ENCODE peak calls at places on chromosomes 7 and 10, in six cellular contexts. F, A, Z, J, B and N are unnamed samples.

GRCh38 chr7:5665106-5666025 is 116.1 kb downstream of the RNF216 start:
- DNase-seq in F (peak), B (peak), A (peak), J (peak), Z (peak), N (peak)

GRCh38 chr10:71075759-71076472 is 136.5 kb upstream of the UNC5B start:
- DNase-seq in J (peak), F (no peak), A (no peak), Z (no peak), B (no peak), N (no peak)

GRCh38 chr10:116278832-116279231 is 5.8 kb upstream of the GFRA1 start:
- DNase-seq in Z (no peak), B (no peak), A (no peak), F (no peak), J (no peak), N (no peak)

GRCh38 chr7:84040365-84040764 is 154.2 kb downstream of the SEMA3A start:
- DNase-seq in A (no peak), B (peak), F (no peak), J (no peak), Z (no peak), N (no peak)

GRCh38 chr10:79188154-79188763 is 119.5 kb downstream of the ZMIZ1 start:
- DNase-seq in A (peak), F (no peak), J (no peak), Z (no peak), B (peak), N (no peak)

GRCh38 chr10:103712146-103712545 is 143.2 kb downstream of the SH3PXD2A start:
- DNase-seq in A (no peak), J (no peak), Z (no peak), F (no peak), B (no peak), N (no peak)

GRCh38 chr7:130941322-130942210 is 207.6 kb upstream of the KLF14 start:
- DNase-seq in Z (no peak), B (peak), A (peak), J (no peak), F (no peak), N (no peak)

GRCh38 chr10:436911-437665 is 252.4 kb downstream of the DIP2C start:
- DNase-seq in Z (no peak), B (no peak), J (no peak), F (no peak), A (no peak), N (no peak)

GRCh38 chr10:21174670-21175495 is 277.8 kb upstream of the NEBL start:
- DNase-seq in A (no peak), B (no peak), Z (no peak), F (no peak), J (no peak), N (no peak)

GRCh38 chr7:34838329-34838728 is 180.3 kb downstream of the NPSR1 start:
- DNase-seq in A (no peak), F (no peak), J (no peak), Z (no peak), B (no peak), N (no peak)

GRCh38 chr10:117980216-117980615 is 66.5 kb downstream of the RAB11FIP2 start:
- DNase-seq in F (no peak), Z (no peak), A (no peak), J (no peak), B (no peak), N (no peak)

GRCh38 chr10:36280396-36280795 is 638.3 kb upstream of the FZD8 start:
- DNase-seq in J (no peak), Z (no peak), F (no peak), B (no peak), A (no peak), N (no peak)

GRCh38 chr10:69377936-69378335 is 38.8 kb downstream of the TACR2 start:
- DNase-seq in J (no peak), B (no peak), Z (no peak), A (no peak), F (no peak), N (no peak)

GRCh38 chr7:100099452-100099851 is 1.7 kb downstream of the MCM7 start:
- DNase-seq in Z (no peak), B (no peak), F (no peak), J (no peak), A (no peak), N (no peak)

DNA sequence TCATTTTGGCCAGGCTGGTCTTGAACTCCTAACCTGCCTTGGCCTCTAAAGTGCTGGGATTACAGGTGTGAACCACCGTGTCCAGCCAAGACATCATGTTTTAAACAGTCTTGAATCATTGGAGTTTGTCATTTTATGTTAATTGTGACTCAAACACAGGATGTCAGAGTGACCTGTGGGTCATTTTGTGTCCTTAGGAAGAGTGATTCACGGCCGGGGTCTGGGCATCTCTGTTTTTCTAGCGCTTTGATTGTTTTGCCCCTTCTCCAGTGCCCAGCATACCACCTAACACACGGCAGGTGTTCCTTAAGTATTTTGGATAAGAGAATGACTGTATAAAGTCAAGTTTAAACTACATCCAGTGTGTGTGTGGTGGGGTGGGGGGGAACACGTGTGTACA is 183.7 kb upstream of the KLF6 start:
- DNase-seq in Z (no peak), B (no peak), J (no peak), A (no peak), F (no peak), N (no peak)
- TF ChIP-seq POLR2AphosphoS5 in Z (no peak), B (no peak), J (no peak), A (no peak), F (no peak), N (no peak)

DNA sequence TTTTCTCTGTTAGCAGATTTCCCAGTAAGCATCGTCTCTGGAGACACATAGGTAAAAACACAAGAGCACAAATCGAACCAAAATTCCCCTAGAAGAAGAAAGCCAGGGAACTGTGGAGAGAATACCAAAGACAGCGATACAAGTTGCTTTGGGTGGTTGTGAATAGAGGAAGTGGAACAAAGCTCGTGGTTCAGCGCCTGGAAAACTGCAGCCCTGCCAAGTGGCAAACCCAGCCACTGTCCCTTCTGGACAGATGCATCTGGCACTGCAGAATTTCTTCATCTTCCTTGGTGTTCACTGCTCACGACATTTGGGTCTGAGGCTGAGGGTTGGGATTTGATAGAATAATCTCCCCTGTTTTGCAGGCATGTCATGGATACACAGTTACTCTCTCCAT is 733.8 kb downstream of the PARD3 start:
- DNase-seq in J (no peak), Z (no peak), F (no peak), A (no peak), B (no peak), N (no peak)
- TF ChIP-seq TAF1 in J (no peak), Z (no peak), F (no peak), A (no peak), B (no peak), N (no peak)

GRCh38 chr7:16754869-16755317 is 1.3 kb downstream of the TSPAN13 start:
- DNase-seq in A (no peak), J (no peak), Z (no peak), B (no peak), F (no peak), N (no peak)

GRCh38 chr7:16755397-16755796 is 1.8 kb downstream of the TSPAN13 start:
- DNase-seq in Z (no peak), B (no peak), A (no peak), F (no peak), J (no peak), N (no peak)

GRCh38 chr7:16758634-16759602 is 5.4 kb downstream of the TSPAN13 start:
- DNase-seq in F (no peak), J (no peak), B (no peak), A (no peak), Z (no peak), N (no peak)

GRCh38 chr7:16753932-16754571 is 497 bp downstream of the TSPAN13 start:
- DNase-seq in Z (no peak), J (peak), F (no peak), A (peak), B (peak), N (no peak)

DNA sequence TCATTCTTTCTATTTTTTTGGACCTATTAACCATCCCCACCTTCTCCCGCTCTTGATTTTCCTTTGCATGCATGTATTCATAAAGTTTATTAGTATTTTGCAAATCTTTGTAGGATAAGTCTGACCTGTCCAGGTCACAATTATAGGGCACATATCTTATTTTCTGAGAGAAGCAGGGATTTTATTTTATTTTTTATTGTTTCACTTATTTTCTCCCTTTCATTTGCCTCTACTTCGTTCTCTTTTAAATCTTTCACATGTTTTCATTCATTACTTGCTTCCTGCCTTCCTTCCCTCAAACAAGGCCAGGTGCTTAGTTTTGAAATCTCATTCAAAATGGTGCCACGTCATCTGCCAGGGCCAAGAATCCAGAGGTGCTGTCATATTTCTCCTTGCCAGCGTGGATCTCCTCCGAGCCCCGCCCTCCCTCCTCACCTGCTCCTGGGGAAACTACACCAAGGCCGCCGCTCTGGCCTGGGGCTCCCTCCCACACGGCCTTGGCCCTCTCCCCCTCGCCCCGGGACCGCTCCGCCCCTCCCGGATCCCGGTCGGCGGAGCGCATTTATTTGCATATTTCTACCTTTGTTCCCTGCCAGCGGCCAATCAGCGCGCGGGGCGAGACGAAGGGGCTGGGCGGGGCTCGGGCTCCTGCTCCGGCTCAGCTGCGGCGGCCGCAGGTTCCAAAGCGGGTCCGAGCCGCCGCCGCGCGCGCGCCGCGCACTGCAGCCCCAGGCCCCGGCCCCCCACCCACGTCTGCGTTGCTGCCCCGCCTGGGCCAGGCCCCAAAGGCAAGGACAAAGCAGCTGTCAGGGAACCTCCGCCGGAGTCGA is at the start of gene TSPAN13:
- DNase-seq in F (no peak), B (peak), A (peak), J (peak), Z (no peak), N (peak)
- TF ChIP-seq POLR2A in F (no peak), B (no peak), A (peak), J (peak), Z (no peak), N (no peak)

DNA sequence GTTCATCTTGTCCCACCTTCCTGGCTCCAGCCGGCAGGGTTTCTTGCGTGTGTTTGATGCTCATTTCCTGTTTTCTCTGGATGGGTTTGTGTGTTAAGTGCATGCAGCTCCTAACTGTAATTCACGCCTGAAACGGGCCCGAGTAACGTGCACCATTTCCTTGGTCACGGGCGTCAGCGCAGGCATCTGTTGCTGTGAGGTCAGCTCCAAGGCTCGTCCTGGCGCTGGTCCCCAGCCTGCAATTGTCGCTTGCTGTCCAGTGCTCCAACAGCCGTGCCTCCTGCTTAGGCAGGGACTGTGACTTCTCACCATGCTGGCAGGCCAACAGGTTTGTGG is 201.1 kb downstream of the GLRX3 start:
- DNase-seq in A (no peak), Z (no peak), J (no peak), F (no peak), B (no peak), N (no peak)
- TF ChIP-seq POLR2AphosphoS5 in A (no peak), Z (no peak), J (no peak), F (no peak), B (no peak), N (no peak)

DNA sequence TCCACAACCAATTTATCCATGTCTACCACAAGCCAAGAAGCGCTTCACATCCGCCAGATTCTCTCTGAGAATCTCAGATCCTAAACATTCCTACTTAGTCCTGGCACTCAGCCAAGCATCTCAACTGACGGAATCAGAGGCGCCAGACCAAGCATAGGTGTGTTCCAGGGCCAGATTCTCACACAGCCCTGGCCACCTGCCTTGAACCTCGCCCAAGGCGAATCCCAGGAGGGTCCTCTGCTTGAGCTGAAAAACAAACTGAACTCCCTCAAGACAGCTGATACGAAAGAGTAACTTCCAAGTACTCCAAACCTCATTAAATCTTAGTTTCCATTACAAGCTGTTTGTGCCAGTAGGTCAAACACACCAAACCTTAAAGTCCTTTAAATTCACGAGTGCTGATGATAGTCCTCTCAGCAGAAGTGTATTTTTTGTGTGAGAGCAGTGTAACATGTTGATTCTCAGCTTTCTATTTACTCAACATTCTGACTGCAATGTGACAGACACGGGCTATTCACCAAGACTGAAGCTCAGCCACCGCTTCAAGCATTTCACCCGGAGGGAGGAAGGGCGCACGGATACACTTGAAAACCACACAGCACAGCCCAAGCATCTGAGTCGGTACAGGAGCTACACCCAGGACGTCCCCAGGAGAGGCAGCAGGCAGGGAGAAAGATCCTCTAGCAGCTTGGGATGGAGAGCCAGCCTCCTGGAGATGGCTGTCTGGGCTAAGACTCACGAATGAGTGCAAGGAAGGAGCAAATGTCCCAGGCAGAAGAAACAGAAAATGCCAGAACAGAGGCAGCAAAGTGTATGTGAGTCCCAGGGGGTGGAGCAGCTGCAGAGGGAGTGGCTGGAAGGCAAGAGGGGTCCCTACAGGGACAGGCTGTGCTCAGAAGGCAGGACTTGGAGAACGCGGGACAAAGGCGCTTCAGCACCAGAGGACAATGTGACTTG is 6.0 kb downstream of the PARD3 start:
- DNase-seq in Z (no peak), J (no peak), A (no peak), F (no peak), B (no peak), N (no peak)
- TF ChIP-seq TAF1 in Z (no peak), J (no peak), A (no peak), F (no peak), B (no peak), N (no peak)

DNA sequence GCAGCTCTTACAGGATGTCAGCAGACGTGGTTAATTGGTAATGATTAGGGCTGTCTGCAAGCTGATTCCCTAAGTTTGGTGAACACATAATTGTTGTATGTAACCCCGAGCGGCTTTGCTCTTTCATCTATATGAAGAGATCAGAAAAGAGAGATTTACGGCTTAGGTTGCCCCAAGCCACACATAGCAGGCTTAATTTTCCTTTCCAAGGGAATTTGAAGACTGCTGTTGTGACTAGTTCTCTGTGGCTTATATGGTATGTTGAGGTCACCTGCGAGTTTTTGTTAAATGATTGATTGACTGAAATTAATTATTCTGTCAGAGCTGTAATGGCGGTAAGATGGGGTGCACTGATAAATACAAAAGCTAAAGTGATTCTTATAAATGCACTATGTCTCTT is 759.4 kb downstream of the LRMDA start:
- DNase-seq in Z (no peak), J (no peak), A (no peak), B (no peak), F (no peak), N (no peak)
- TF ChIP-seq POLR2A in Z (no peak), J (no peak), A (no peak), B (no peak), F (no peak), N (no peak)

DNA sequence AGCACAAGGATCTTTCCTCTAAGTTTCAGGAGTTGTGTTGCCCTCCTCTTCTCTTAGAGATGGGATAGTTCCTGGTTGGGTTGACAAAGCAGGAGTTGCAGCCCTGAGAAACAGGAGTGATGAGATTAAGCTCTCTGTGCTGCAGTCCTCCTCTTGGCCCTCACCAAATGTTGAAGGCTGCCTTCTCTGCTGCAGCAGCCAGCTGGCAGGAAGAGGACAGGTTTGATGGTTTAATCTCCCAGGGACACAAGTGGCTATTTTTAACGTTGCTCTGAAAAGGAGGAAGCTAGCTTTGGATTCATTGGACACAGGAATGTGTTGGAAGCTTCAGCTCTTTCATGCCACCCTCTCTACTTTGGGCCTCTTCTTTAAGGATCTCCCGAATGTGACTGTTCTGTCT is 9.4 kb downstream of the STRIP2 start:
- DNase-seq in J (no peak), F (no peak), B (no peak), A (no peak), Z (no peak), N (no peak)
- TF ChIP-seq POLR2AphosphoS5 in J (no peak), F (no peak), B (no peak), A (no peak), Z (no peak), N (no peak)

GRCh38 chr10:12419279-12419847 is 70.0 kb downstream of the CAMK1D start:
- DNase-seq in A (no peak), J (no peak), F (no peak), Z (no peak), B (no peak), N (no peak)
- TF ChIP-seq TAF1 in A (no peak), J (no peak), F (no peak), Z (no peak), B (no peak), N (no peak)

GRCh38 chr10:87518937-87519336 is 14.2 kb downstream of the MINPP1 start:
- DNase-seq in F (no peak), J (no peak), A (no peak), B (no peak), Z (no peak), N (no peak)
- TF ChIP-seq POLR2A in F (no peak), J (no peak), A (peak), B (no peak), Z (no peak), N (no peak)

DNA sequence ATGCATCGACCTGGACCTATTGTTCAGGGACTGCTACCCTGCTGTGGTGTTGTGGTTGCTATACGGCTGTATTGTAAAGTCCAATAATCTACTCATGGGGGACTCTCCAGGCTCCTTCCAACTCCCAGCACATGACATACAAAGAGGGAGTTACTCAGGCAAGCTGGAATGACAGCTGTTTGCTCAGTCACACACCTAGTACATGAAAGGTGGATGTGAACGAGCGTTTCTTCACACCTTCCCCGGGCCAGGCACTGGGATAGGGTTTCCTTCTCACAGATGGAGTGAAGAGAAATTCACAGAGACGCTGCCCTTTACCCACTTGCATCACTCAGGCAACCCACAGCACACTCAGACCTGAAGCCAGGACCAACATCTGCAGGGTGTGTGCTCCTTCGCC is 215.7 kb downstream of the TNS3 start:
- DNase-seq in Z (no peak), F (no peak), A (no peak), J (no peak), B (no peak), N (no peak)
- TF ChIP-seq POLR2AphosphoS5 in Z (no peak), F (no peak), A (no peak), J (no peak), B (no peak), N (no peak)